ENCODE peak calls at places on chromosome 14, in ten cellular contexts. N is left ventricle myocardium inferior; C is body of pancreas; F is CD8-positive, alpha-beta memory T cell; B is AG04450; X is GM23248; D is mesendoderm; R is heart right ventricle; O is small intestine; T is suprapubic skin. S is an unnamed sample.

GRCh38 chr14:68958553-68958952 is 20.5 kb downstream of the ACTN1 start:
- DNase-seq in N (no peak), C (no peak), F (no peak), B (no peak), X (no peak), D (no peak), R (no peak), O (no peak), T (no peak), S (no peak)

GRCh38 chr14:88834883-88835431 is 10.5 kb downstream of the TTC8 start:
- DNase-seq in N (no peak), C (no peak), F (no peak), B (peak), X (peak), D (no peak), R (no peak), O (no peak), T (no peak), S (no peak)

GRCh38 chr14:100365741-100366140 is 42.6 kb downstream of the SLC25A47 start:
- DNase-seq in N (no peak), C (no peak), F (no peak), B (no peak), X (no peak), D (no peak), R (no peak), O (no peak), T (no peak), S (no peak)

GRCh38 chr14:89409961-89410360 is 7.1 kb downstream of the FOXN3 start:
- DNase-seq in N (no peak), C (no peak), F (no peak), B (no peak), X (no peak), D (no peak), R (no peak), O (no peak), T (peak), S (no peak)

GRCh38 chr14:31435276-31435675 is 14.9 kb upstream of the HEATR5A start:
- DNase-seq in N (no peak), C (no peak), F (no peak), B (no peak), X (peak), D (no peak), R (no peak), O (no peak), T (no peak), S (no peak)

GRCh38 chr14:100304825-100305445 is 1.3 kb downstream of the SLC25A29 start:
- DNase-seq in N (peak), C (peak), F (no peak), B (no peak), X (peak), D (peak), R (peak), O (peak), T (no peak), S (no peak)

GRCh38 chr14:70098257-70098809 is 90.4 kb downstream of the SLC8A3 start:
- DNase-seq in N (no peak), C (no peak), F (no peak), B (no peak), X (peak), D (no peak), R (no peak), O (no peak), T (no peak), S (no peak)

GRCh38 chr14:69241577-69241976 is 18.4 kb upstream of the GALNT16 start:
- DNase-seq in N (no peak), C (no peak), F (no peak), B (no peak), X (no peak), D (no peak), R (no peak), O (peak), T (no peak), S (no peak)

GRCh38 chr14:42480235-42480634 is 873.6 kb downstream of the LRFN5 start:
- DNase-seq in N (no peak), C (no peak), F (no peak), B (no peak), X (no peak), D (no peak), R (no peak), O (no peak), T (no peak), S (no peak)

GRCh38 chr14:103584326-103584915 is 21.7 kb downstream of the COA8 start:
- DNase-seq in N (no peak), C (no peak), F (no peak), B (no peak), X (no peak), D (no peak), R (no peak), O (no peak), T (no peak), S (no peak)

GRCh38 chr14:56874375-56874774 is 64.1 kb upstream of the OTX2 start:
- DNase-seq in N (no peak), C (peak), F (no peak), B (no peak), X (peak), D (peak), R (no peak), O (peak), T (no peak), S (no peak)

GRCh38 chr14:67186789-67187188 is 2.5 kb upstream of the GARIN2 start:
- DNase-seq in N (no peak), C (no peak), F (no peak), B (no peak), X (peak), D (no peak), R (no peak), O (no peak), T (no peak), S (no peak)

GRCh38 chr14:52032196-52032865 is 36.5 kb downstream of the NID2 start:
- DNase-seq in N (no peak), C (no peak), F (no peak), B (no peak), X (peak), D (no peak), R (no peak), O (no peak), T (no peak), S (no peak)
- H3K27ac ChIP-seq in N (peak), C (no peak), F (no peak), B (no peak), X (peak), D (no peak), R (peak), O (no peak), T (peak), S (no peak)

GRCh38 chr14:78486081-78486480 is 315.9 kb downstream of the NRXN3 start:
- DNase-seq in N (no peak), C (no peak), F (no peak), B (no peak), X (no peak), D (peak), R (no peak), O (no peak), T (no peak), S (no peak)
- H3K27ac ChIP-seq in N (no peak), C (no peak), F (no peak), B (no peak), X (no peak), D (no peak), R (no peak), O (no peak), T (no peak), S (no peak)

GRCh38 chr14:52124791-52125661 is 56.2 kb upstream of the NID2 start:
- DNase-seq in N (no peak), C (no peak), F (no peak), B (no peak), X (peak), D (peak), R (no peak), O (no peak), T (no peak), S (peak)
- H3K27ac ChIP-seq in N (peak), C (no peak), F (no peak), B (peak), X (peak), D (no peak), R (peak), O (peak), T (peak), S (peak)

GRCh38 chr14:22886500-22887259 is 3.7 kb downstream of the REM2 start:
- DNase-seq in N (peak), C (peak), F (peak), B (no peak), X (peak), D (peak), R (peak), O (peak), T (peak), S (no peak)

GRCh38 chr14:22887260-22887989 is 4.4 kb downstream of the REM2 start:
- DNase-seq in N (no peak), C (peak), F (no peak), B (no peak), X (peak), D (peak), R (no peak), O (peak), T (no peak), S (peak)

GRCh38 chr14:22887990-22888378 is 5.0 kb downstream of the REM2 start:
- DNase-seq in N (no peak), C (no peak), F (no peak), B (no peak), X (no peak), D (no peak), R (no peak), O (no peak), T (no peak), S (no peak)

GRCh38 chr14:22890416-22890815 is 7.4 kb downstream of the REM2 start:
- DNase-seq in N (no peak), C (no peak), F (no peak), B (no peak), X (no peak), D (no peak), R (no peak), O (no peak), T (no peak), S (no peak)

DNA sequence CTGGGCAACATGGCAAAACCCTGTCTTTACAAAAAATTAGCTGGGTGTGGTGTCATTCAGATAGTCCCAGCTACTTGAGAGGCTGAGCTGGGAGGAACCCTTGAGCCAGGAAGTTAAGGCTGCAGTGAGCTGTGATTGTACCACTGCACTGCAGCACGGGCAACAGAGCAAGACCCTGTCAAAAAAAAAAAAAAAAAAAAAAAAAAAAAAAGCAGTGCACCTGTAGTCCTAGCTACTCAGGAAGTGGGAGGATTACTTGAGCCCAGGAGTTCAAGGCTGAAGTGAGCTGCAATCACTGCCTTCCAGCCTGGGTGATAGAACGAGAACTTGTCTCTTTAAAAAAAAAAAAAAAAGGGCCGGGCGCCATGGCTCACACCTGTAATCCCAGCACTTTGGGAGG is 5.6 kb downstream of the REM2 start:
- DNase-seq in N (no peak), C (no peak), F (no peak), B (no peak), X (no peak), D (no peak), R (no peak), O (peak), T (no peak), S (no peak)
- H3K27ac ChIP-seq in N (no peak), C (no peak), F (no peak), B (no peak), X (no peak), D (no peak), R (no peak), O (peak), T (no peak), S (no peak)

DNA sequence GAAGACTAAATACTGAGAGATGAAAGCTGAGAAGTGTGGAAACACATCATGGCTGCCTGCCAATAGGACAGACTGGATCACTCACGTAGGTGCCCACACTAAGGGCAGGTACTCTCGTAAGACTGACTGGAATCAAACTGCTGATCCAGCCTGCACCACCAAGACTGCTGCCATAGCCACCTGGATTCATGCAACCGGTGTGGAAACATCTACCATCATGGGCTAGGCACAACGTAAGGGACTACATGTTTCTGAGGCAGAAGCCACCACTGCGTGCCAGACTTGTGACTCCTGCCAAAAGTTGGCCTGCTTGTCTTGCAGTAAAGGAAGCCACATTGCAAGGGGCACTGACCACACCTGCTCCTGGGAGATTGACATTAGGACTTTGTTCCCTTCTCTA is 3.8 kb downstream of the POMT2 start:
- DNase-seq in N (no peak), C (peak), F (no peak), B (no peak), X (no peak), D (no peak), R (no peak), O (peak), T (no peak), S (no peak)
- H3K27ac ChIP-seq in N (no peak), C (no peak), F (no peak), B (no peak), X (no peak), D (no peak), R (no peak), O (peak), T (no peak), S (no peak)

GRCh38 chr14:29782041-29782440 is 145.6 kb downstream of the PRKD1 start:
- DNase-seq in N (no peak), C (no peak), F (no peak), B (no peak), X (no peak), D (no peak), R (no peak), O (no peak), T (no peak), S (no peak)

GRCh38 chr14:29788093-29788492 is 139.6 kb downstream of the PRKD1 start:
- DNase-seq in N (no peak), C (no peak), F (no peak), B (no peak), X (no peak), D (no peak), R (no peak), O (no peak), T (no peak), S (no peak)

GRCh38 chr14:29789475-29789874 is 138.2 kb downstream of the PRKD1 start:
- DNase-seq in N (no peak), C (no peak), F (no peak), B (no peak), X (no peak), D (no peak), R (no peak), O (no peak), T (no peak), S (no peak)

DNA sequence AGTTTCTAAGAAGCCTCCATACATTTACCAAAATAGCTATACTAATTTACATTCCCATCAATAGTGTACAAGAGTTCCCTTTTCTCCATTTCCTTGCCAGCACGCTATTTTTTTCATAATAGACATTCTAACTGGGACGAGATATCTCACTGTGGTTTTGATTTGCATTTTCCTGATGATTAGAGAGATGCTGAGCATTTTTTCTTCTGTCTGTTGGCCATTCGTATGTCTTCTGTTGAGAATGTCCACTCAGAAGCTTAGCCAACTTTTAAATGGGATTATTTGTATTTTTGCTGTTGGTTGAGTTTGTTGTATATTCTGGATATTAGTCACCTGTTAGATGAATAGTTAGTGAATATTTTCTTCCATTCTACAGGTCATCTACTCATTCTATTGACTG is 144.1 kb downstream of the PRKD1 start:
- DNase-seq in N (no peak), C (no peak), F (no peak), B (no peak), X (no peak), D (no peak), R (no peak), O (no peak), T (no peak), S (no peak)
- H3K27ac ChIP-seq in N (no peak), C (no peak), F (no peak), B (no peak), X (no peak), D (no peak), R (no peak), O (no peak), T (no peak), S (no peak)

DNA sequence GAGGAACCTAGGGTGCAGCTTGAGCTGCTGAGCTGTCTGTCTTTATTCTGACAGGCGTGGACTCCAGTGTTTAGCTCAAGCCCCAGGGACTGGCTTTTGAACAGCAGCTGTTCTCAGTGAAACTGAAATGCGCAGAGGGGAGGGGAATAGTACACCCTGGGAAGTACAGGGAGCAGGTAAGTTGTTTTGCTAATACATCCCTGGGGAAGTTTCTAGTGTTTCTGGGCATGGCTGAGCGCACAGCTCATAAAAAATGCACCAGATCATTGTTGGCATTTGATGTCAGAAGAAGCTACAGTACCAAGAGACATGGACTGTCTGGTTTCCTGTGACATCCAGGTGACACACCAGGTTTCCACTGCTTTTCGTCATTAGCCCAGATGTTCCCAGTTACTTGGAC is 659.7 kb downstream of the DIO2 start:
- DNase-seq in N (no peak), C (no peak), F (no peak), B (no peak), X (no peak), D (no peak), R (no peak), O (peak), T (no peak), S (no peak)
- H3K27ac ChIP-seq in N (no peak), C (no peak), F (no peak), B (no peak), X (no peak), D (no peak), R (no peak), O (no peak), T (no peak), S (no peak)

GRCh38 chr14:50944647-50945413 is 547 bp upstream of the PYGL start:
- DNase-seq in N (peak), C (peak), F (no peak), B (no peak), X (peak), D (no peak), R (peak), O (peak), T (peak), S (peak)
- H3K27ac ChIP-seq in N (peak), C (peak), F (no peak), B (peak), X (peak), D (peak), R (peak), O (peak), T (peak), S (peak)

GRCh38 chr14:104993306-104993705 is 7.7 kb downstream of the CLBA1 start:
- DNase-seq in N (no peak), C (no peak), F (no peak), B (no peak), X (no peak), D (no peak), R (no peak), O (no peak), T (no peak), S (no peak)
- H3K27ac ChIP-seq in N (no peak), C (no peak), F (no peak), B (no peak), X (no peak), D (no peak), R (no peak), O (no peak), T (no peak), S (no peak)